ENCODE peak calls at places on chromosomes 2 and 18, in ten cellular contexts. C is IMR-90; A is trophoblast cell; H is aorta; O is colonic mucosa; W is CD8-positive, alpha-beta memory T cell; Q is CD8-positive, alpha-beta T cell; R is endothelial cell of umbilical vein; U is prostate gland; F is dorsolateral prefrontal cortex. K is an unnamed sample. For H3K27me3, the result is how much of the 10 kb centered on the place peaks cover.

GRCh38 chr2:47046271-47046670 is 108.8 kb downstream of the STPG4 start:
- DNase-seq in W (no peak), C (no peak), Q (no peak), H (no peak), U (no peak), R (no peak), A (no peak), F (peak), O (no peak), K (no peak)

GRCh38 chr2:107932986-107933385 is 53.3 kb upstream of the SLC5A7 start:
- DNase-seq in W (no peak), C (peak), O (no peak), Q (no peak), R (no peak), H (no peak), U (no peak), F (no peak), A (peak), K (no peak)

GRCh38 chr18:1965541-1965940 is 605.8 kb downstream of the METTL4 start:
- DNase-seq in A (no peak), Q (no peak), H (no peak), U (no peak), F (no peak), O (no peak), R (no peak), C (no peak), W (no peak), K (no peak)

GRCh38 chr18:59220784-59221765 is 1.1 kb downstream of the GRP start:
- DNase-seq in A (no peak), Q (no peak), F (no peak), H (peak), W (no peak), U (no peak), O (no peak), R (no peak), C (no peak), K (no peak)

GRCh38 chr2:16102287-16102975 is 162.1 kb downstream of the MYCN start:
- DNase-seq in C (no peak), O (no peak), W (no peak), Q (no peak), H (no peak), U (no peak), R (no peak), F (no peak), A (no peak), K (no peak)

GRCh38 chr2:32008811-32009478 is 1.9 kb downstream of the MEMO1 start:
- DNase-seq in O (peak), Q (no peak), U (peak), A (peak), W (no peak), R (peak), F (peak), H (no peak), C (peak), K (peak)

GRCh38 chr2:67945976-67946375 is 116.8 kb downstream of the C1D start:
- DNase-seq in U (no peak), Q (no peak), W (no peak), A (no peak), H (no peak), C (no peak), F (no peak), R (peak), O (no peak), K (no peak)

GRCh38 chr2:130898553-130898952 is 61.8 kb downstream of the ARHGEF4 start:
- DNase-seq in U (no peak), A (no peak), H (peak), Q (no peak), F (no peak), R (no peak), C (no peak), O (no peak), W (no peak), K (no peak)

GRCh38 chr2:1743396-1744150 is 742 bp downstream of the PXDN start:
- DNase-seq in W (no peak), C (peak), F (no peak), O (no peak), U (no peak), Q (no peak), A (no peak), H (peak), R (peak), K (no peak)

GRCh38 chr2:234771176-234771575 is 180.6 kb upstream of the SH3BP4 start:
- DNase-seq in H (no peak), O (no peak), R (no peak), Q (no peak), C (no peak), W (no peak), F (no peak), U (no peak), A (no peak), K (no peak)

GRCh38 chr2:40287201-40287600 is 164.7 kb downstream of the SLC8A1 start:
- DNase-seq in O (no peak), R (no peak), U (no peak), A (no peak), C (peak), Q (no peak), W (no peak), F (no peak), H (no peak), K (no peak)

GRCh38 chr2:145919507-145919906 is 1399.6 kb upstream of the ZEB2 start:
- DNase-seq in F (no peak), R (peak), W (no peak), A (no peak), C (peak), O (no peak), H (no peak), Q (no peak), U (no peak), K (no peak)

GRCh38 chr2:69686855-69687254 is 43.3 kb upstream of the AAK1 start:
- DNase-seq in O (no peak), Q (no peak), R (peak), U (peak), A (peak), W (no peak), H (no peak), F (no peak), C (no peak), K (no peak)

GRCh38 chr2:196101325-196101981 is 32.8 kb upstream of the DNAH7 start:
- DNase-seq in H (no peak), U (no peak), O (no peak), F (no peak), A (no peak), C (peak), W (no peak), Q (no peak), R (no peak), K (peak)

GRCh38 chr2:55165567-55165966 is 66.5 kb downstream of the CLHC1 start:
- DNase-seq in R (no peak), F (no peak), U (no peak), H (no peak), C (peak), W (no peak), O (no peak), A (peak), Q (no peak), K (no peak)

GRCh38 chr2:119218478-119219064 is 5.1 kb upstream of the STEAP3 start:
- DNase-seq in F (peak), O (no peak), Q (no peak), U (peak), A (peak), R (peak), W (no peak), H (no peak), C (peak), K (peak)

GRCh38 chr18:40877096-40877495 is 1077.9 kb upstream of the PIK3C3 start:
- DNase-seq in H (no peak), Q (no peak), A (peak), U (no peak), W (no peak), C (peak), F (no peak), O (no peak), R (peak), K (no peak)

GRCh38 chr18:47343291-47343690 is 91.8 kb upstream of the SKOR2 start:
- DNase-seq in H (no peak), R (no peak), A (peak), F (no peak), Q (no peak), C (no peak), W (no peak), O (no peak), U (no peak), K (no peak)

GRCh38 chr2:45001629-45002385 is 7.4 kb downstream of the SIX2 start:
- DNase-seq in U (no peak), Q (no peak), O (no peak), C (no peak), A (no peak), W (no peak), H (no peak), F (no peak), R (no peak), K (no peak)

GRCh38 chr18:77248873-77249582 is 620 bp upstream of the GALR1 start:
- DNase-seq in U (no peak), Q (no peak), A (no peak), C (no peak), R (no peak), F (no peak), H (no peak), O (no peak), W (no peak), K (no peak)
- H3K27me3 ChIP-seq in U (under half), Q (under half), A (under half), C (under half), R (under half), F (under half), H (under half), O (under half), W (under half), K (under half)

DNA sequence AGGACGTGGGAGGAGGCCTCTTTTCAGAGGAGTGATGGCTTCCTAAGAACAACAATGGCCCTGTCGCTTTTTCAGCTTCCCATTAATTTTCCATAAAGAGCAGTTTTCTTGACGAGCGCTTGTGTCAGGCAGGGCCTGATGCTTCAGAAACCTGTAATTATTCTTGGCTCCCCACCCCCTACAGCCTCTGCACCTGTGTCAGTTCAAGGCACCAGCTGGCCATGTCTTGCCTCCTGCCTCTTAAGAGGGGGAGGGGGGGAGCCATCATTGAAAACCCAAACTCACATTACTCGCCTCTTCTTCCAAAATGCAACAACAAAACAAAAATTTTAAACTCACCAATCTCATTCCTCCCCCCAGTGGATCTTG is 32.3 kb downstream of the KLF7 start:
- DNase-seq in A (no peak), R (no peak), W (no peak), F (peak), C (no peak), U (no peak), H (no peak), Q (no peak), O (no peak), K (no peak)
- H3K27ac ChIP-seq in A (no peak), R (peak), W (no peak), F (peak), C (peak), U (peak), H (peak), Q (no peak), O (peak), K (peak)

GRCh38 chr2:219701847-219702634 is 74.6 kb downstream of the SLC4A3 start:
- DNase-seq in W (no peak), H (no peak), R (no peak), O (no peak), F (no peak), A (no peak), C (peak), Q (no peak), U (peak), K (no peak)
- H3K27me3 ChIP-seq in W (under half), H (under half), R (under half), O (under half), F (under half), A (under half), C (under half), Q (under half), U (under half), K (under half)

GRCh38 chr2:217953531-217953932 is 49.3 kb downstream of the TNS1 start:
- DNase-seq in F (no peak), H (no peak), W (no peak), O (no peak), U (no peak), C (no peak), A (no peak), Q (no peak), R (no peak), K (no peak)
- H3K27ac ChIP-seq in F (peak), H (peak), W (no peak), O (peak), U (peak), C (no peak), A (no peak), Q (no peak), R (no peak), K (no peak)

GRCh38 chr2:199460808-199461454 is 3.2 kb upstream of the SATB2 start:
- DNase-seq in C (no peak), F (no peak), H (no peak), R (peak), U (no peak), Q (no peak), W (no peak), A (no peak), O (no peak), K (no peak)
- H3K27me3 ChIP-seq in C (under half), F (half or more), H (under half), R (half or more), U (under half), Q (half or more), W (half or more), A (half or more), O (under half), K (under half)

DNA sequence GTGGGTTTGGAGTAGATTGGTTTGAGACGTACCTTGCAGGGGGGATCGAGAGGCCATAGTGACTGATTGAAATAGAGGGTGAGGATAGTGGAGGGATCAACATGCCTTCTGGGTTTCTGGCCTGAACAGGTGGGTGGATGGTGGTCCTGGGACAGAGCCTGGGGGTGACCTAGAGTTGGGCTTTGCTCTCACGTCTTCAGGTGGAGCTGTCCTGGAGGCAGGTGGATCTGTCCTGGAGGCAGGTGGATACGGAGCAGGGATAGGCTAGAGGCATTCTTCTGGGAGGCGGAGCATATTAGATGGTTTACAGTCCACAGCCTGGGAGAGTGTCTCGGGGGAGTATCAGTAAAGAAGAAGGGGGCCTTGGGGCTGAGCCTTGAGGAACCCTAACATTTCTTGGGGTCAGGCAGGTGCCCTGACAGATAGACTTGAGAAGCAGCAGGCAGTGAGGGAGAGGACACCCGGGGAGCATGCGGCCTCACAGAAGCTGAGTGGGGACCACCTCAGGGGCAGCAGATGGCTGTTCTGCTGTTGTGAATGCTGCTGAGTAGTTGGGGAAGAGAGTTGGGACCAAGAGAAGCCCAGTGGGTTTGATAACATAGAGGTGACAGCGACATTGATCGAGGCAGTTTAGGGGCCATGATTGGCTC is 1.6 kb downstream of the CAPN10 start:
- DNase-seq in Q (no peak), U (no peak), W (no peak), F (no peak), O (no peak), C (no peak), H (peak), A (no peak), R (no peak), K (no peak)
- H3K27ac ChIP-seq in Q (no peak), U (no peak), W (no peak), F (no peak), O (no peak), C (no peak), H (no peak), A (no peak), R (no peak), K (no peak)

GRCh38 chr2:11746376-11746806 is at the start of gene LPIN1:
- DNase-seq in R (peak), U (peak), F (peak), H (peak), W (peak), O (peak), C (peak), A (peak), Q (peak), K (peak)
- H3K27me3 ChIP-seq in R (under half), U (under half), F (under half), H (under half), W (under half), O (under half), C (under half), A (under half), Q (under half), K (under half)

GRCh38 chr18:57749604-57749970 is 53.5 kb downstream of the ATP8B1 start:
- DNase-seq in U (no peak), Q (no peak), O (no peak), W (no peak), A (no peak), H (no peak), R (no peak), C (no peak), F (no peak), K (no peak)

GRCh38 chr18:57747809-57748680 is 55.1 kb downstream of the ATP8B1 start:
- DNase-seq in C (no peak), F (no peak), W (no peak), H (no peak), O (no peak), Q (no peak), R (no peak), A (no peak), U (no peak), K (no peak)

GRCh38 chr18:57744211-57744694 is 58.9 kb downstream of the ATP8B1 start:
- DNase-seq in W (no peak), R (peak), C (peak), H (peak), O (peak), F (no peak), Q (no peak), A (no peak), U (peak), K (no peak)

GRCh38 chr18:57753063-57753462 is 50.1 kb downstream of the ATP8B1 start:
- DNase-seq in W (no peak), O (no peak), A (no peak), Q (no peak), C (no peak), U (no peak), H (no peak), F (no peak), R (no peak), K (no peak)

GRCh38 chr18:57748770-57749603 is 54.1 kb downstream of the ATP8B1 start:
- DNase-seq in H (no peak), A (peak), U (peak), W (no peak), C (peak), F (no peak), Q (no peak), O (no peak), R (peak), K (peak)
- H3K27ac ChIP-seq in H (peak), A (no peak), U (peak), W (no peak), C (no peak), F (no peak), Q (no peak), O (peak), R (no peak), K (no peak)

GRCh38 chr2:240337028-240337427 is 98.4 kb upstream of the GPC1 start:
- DNase-seq in F (no peak), R (no peak), U (no peak), A (no peak), O (no peak), H (no peak), W (no peak), C (no peak), Q (no peak), K (no peak)

GRCh38 chr2:240329778-240330177 is 105.7 kb upstream of the GPC1 start:
- DNase-seq in R (no peak), U (no peak), A (no peak), O (no peak), C (no peak), F (no peak), W (no peak), H (no peak), Q (no peak), K (no peak)

GRCh38 chr2:240338274-240338673 is 97.2 kb upstream of the GPC1 start:
- DNase-seq in H (no peak), O (no peak), A (no peak), Q (no peak), R (no peak), C (no peak), U (no peak), F (no peak), W (no peak), K (no peak)

GRCh38 chr2:240335061-240335460 is 100.4 kb upstream of the GPC1 start:
- DNase-seq in U (no peak), O (no peak), Q (no peak), F (no peak), C (no peak), W (no peak), R (no peak), A (no peak), H (no peak), K (no peak)

DNA sequence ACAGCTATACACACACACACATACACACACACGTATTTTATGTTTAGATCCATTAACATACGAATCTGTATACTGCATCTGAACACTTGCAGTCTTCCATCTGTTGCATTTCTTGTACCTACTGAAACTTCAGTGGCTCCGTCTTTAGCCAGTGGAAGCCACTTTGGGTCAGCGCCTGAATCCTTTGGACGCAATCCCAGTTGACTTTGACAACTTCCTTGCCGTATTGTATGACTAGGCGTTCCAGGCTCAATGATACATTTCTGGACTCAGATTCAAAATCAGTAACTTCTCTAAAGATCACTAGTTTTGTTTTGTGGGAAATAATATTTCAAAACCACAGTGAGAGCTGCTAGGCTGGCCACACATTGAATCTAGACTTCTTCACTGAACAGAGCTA is 101.5 kb upstream of the GPC1 start:
- DNase-seq in U (no peak), F (no peak), Q (no peak), R (no peak), O (no peak), A (no peak), W (no peak), C (peak), H (no peak), K (no peak)
- H3K27me3 ChIP-seq in U (under half), F (under half), Q (under half), R (under half), O (under half), A (under half), W (under half), C (under half), H (under half), K (under half)